ENCODE peak calls at places on chromosome 10, in eight cellular contexts. D, G, E, M, Z, N, I and A are unnamed samples.

GRCh38 chr10:133438711-133439273 is 14.4 kb upstream of the SPRN start:
- DNase-seq in Z (no peak), D (peak; percentile 58), G (peak; percentile 38), I (no peak), N (peak; percentile 38), E (no peak), M (no peak), A (no peak)

GRCh38 chr10:80464557-80465466 is 10.7 kb downstream of the TSPAN14 start:
- DNase-seq in E (peak; percentile 32), G (no peak), I (no peak), M (peak; percentile 93), Z (no peak), N (peak; percentile 94), D (no peak), A (no peak)

GRCh38 chr10:23490115-23490514 is 51.2 kb downstream of the OTUD1 start:
- DNase-seq in Z (no peak), D (no peak), E (no peak), I (no peak), M (no peak), N (no peak), G (no peak), A (no peak)

GRCh38 chr10:65320256-65321026 is 1605.4 kb upstream of the LRRTM3 start:
- DNase-seq in M (no peak), G (no peak), Z (no peak), N (no peak), E (no peak), D (no peak), I (no peak), A (no peak)

GRCh38 chr10:83862723-83863122 is 276.6 kb upstream of the GHITM start:
- DNase-seq in N (no peak), M (no peak), E (no peak), I (no peak), G (no peak), Z (no peak), D (no peak), A (no peak)

GRCh38 chr10:110870823-110871235 is 899 bp upstream of the PDCD4 start:
- DNase-seq in N (no peak), D (no peak), E (no peak), I (no peak), M (peak; percentile 17), Z (no peak), G (no peak), A (no peak)

GRCh38 chr10:67115972-67116371 is 190.1 kb downstream of the LRRTM3 start:
- DNase-seq in E (no peak), Z (no peak), I (peak; percentile 14), N (no peak), D (no peak), M (no peak), G (no peak), A (no peak)

GRCh38 chr10:16904619-16905018 is 87.4 kb upstream of the RSU1 start:
- DNase-seq in M (no peak), I (no peak), Z (no peak), E (peak; percentile 76), G (no peak), D (no peak), N (no peak), A (no peak)

GRCh38 chr10:29057712-29058426 is 231.0 kb upstream of the LYZL1 start:
- DNase-seq in E (no peak), M (no peak), I (no peak), G (no peak), Z (no peak), D (no peak), N (no peak), A (no peak)

GRCh38 chr10:77041636-77042258 is 595.9 kb downstream of the KCNMA1 start:
- DNase-seq in G (no peak), N (no peak), D (peak; percentile 13), M (no peak), E (no peak), I (no peak), Z (no peak), A (no peak)

GRCh38 chr10:11546581-11546980 is 64.9 kb downstream of the USP6NL start:
- DNase-seq in N (no peak), D (no peak), I (no peak), E (peak; percentile 12), G (peak; percentile 40), Z (no peak), M (no peak), A (no peak)

GRCh38 chr10:10294801-10295515 is 722.7 kb upstream of the CELF2 start:
- DNase-seq in E (no peak), N (peak; percentile 54), Z (no peak), I (no peak), G (no peak), D (no peak), M (peak; percentile 92), A (no peak)

GRCh38 chr10:103929396-103929921 is 11.5 kb upstream of the STN1 start:
- DNase-seq in Z (no peak), M (no peak), I (no peak), D (no peak), G (no peak), E (no peak), N (no peak), A (no peak)

GRCh38 chr10:79356104-79356503 is 8.8 kb downstream of the PPIF start:
- DNase-seq in Z (no peak), G (no peak), D (no peak), I (no peak), M (no peak), E (no peak), N (no peak), A (no peak)

GRCh38 chr10:91798736-91799579 is 732 bp downstream of the TNKS2 start:
- DNase-seq in E (no peak), G (peak; percentile 19), M (peak; percentile 16), N (peak; percentile 79), I (peak; percentile 4), D (peak; percentile 66), Z (peak; percentile 7), A (no peak)

GRCh38 chr10:132142396-132143161 is 44.2 kb upstream of the DPYSL4 start:
- DNase-seq in N (peak; percentile 89), I (no peak), D (peak; percentile 69), M (peak; percentile 71), Z (peak; percentile 36), G (no peak), E (no peak), A (peak; percentile 16)

GRCh38 chr10:113562108-113562507 is 9.3 kb downstream of the HABP2 start:
- DNase-seq in M (no peak), G (no peak), D (no peak), N (no peak), I (no peak), E (no peak), Z (no peak), A (no peak)

GRCh38 chr10:15084502-15084922 is 4.1 kb downstream of the ACBD7 start:
- DNase-seq in Z (no peak), I (peak; percentile 86), G (peak; percentile 94), D (no peak), M (peak; percentile 82), E (peak; percentile 85), N (peak; percentile 59), A (peak; percentile 85)

GRCh38 chr10:125629758-125630376 is 53.1 kb downstream of the TEX36 start:
- DNase-seq in N (no peak), I (peak; percentile 4), D (peak; percentile 8), E (peak; percentile 12), G (peak; percentile 31), M (peak; percentile 40), Z (no peak), A (no peak)